ENCODE peak calls at places on chromosomes 4 and X, in seven cellular contexts. W is activated CD4-positive, alpha-beta T cell treated with anti-CD3 and anti-CD28 coated beads, Interleukin-2, amount 50 U/mL, for 4 hours; D is glutamatergic neuron; C is NCI-H1092; Z is AG04450; T is stromal cell of bone marrow; P is caudate nucleus. A is an unnamed sample.

GRCh38 chrX:151515233-151515632 is 48.2 kb upstream of the PASD1 start:
- DNase-seq in W (no peak), D (no peak), C (no peak), Z (no peak), T (no peak), P (no peak), A (no peak)

GRCh38 chrX:118682258-118683014 is 45.0 kb upstream of the IL13RA1 start:
- DNase-seq in W (no peak), D (no peak), C (no peak), Z (no peak), T (no peak), P (no peak), A (no peak)

GRCh38 chrX:153948002-153948466 is 3.6 kb upstream of the RENBP start:
- DNase-seq in W (no peak), D (no peak), C (no peak), Z (no peak), T (no peak), P (no peak), A (no peak)

GRCh38 chrX:123731258-123731986 is 1.4 kb downstream of the THOC2 start:
- DNase-seq in W (no peak), D (no peak), C (no peak), Z (no peak), T (no peak), P (no peak), A (peak)

GRCh38 chr4:189364032-189364449 is 576.6 kb upstream of the FRG1 start:
- DNase-seq in W (no peak), D (no peak), C (no peak), Z (no peak), T (no peak), P (no peak), A (no peak)

GRCh38 chr4:82780398-82781231 is 18.0 kb downstream of the SCD5 start:
- DNase-seq in W (no peak), D (no peak), C (peak), Z (no peak), T (no peak), P (peak), A (no peak)

GRCh38 chrX:154373340-154374306 is 811 bp downstream of the FLNA start:
- DNase-seq in W (no peak), D (peak), C (peak), Z (peak), T (peak), P (peak), A (peak)

GRCh38 chr4:178672512-178672911 is 1230.3 kb upstream of the AGA start:
- DNase-seq in W (no peak), D (no peak), C (no peak), Z (no peak), T (no peak), P (no peak), A (no peak)

GRCh38 chr4:176755624-176756023 is 37.1 kb downstream of the VEGFC start:
- DNase-seq in W (no peak), D (no peak), C (no peak), Z (no peak), T (no peak), P (no peak), A (no peak)

GRCh38 chr4:153241970-153242847 is 38.0 kb downstream of the TRIM2 start:
- DNase-seq in W (no peak), D (peak), C (no peak), Z (no peak), T (no peak), P (no peak), A (no peak)

GRCh38 chrX:22577181-22577580 is 304.5 kb downstream of the CBLL2 start:
- DNase-seq in W (no peak), D (no peak), C (no peak), Z (peak), T (peak), P (no peak), A (no peak)

GRCh38 chr4:87506974-87507701 is 22.0 kb downstream of the SPARCL1 start:
- DNase-seq in W (no peak), D (no peak), C (no peak), Z (peak), T (peak), P (no peak), A (no peak)

A was measured in frontal cortex.